ENCODE peak calls at places on chromosomes 7 and 10, in nine cellular contexts. E, Z, G, J, V, U, W, T and K are unnamed samples.

GRCh38 chr10:11250304-11250703 is 232.6 kb downstream of the CELF2 start:
- DNase-seq in G (no peak), Z (no peak), U (no peak), V (no peak), T (no peak), W (no peak), E (no peak), J (no peak), K (no peak)

GRCh38 chr10:78712147-78712546 is 356.6 kb upstream of the ZMIZ1 start:
- DNase-seq in T (no peak), Z (no peak), J (no peak), V (no peak), E (no peak), W (no peak), G (no peak), U (no peak), K (no peak)

GRCh38 chr10:114403545-114404161 is 649 bp downstream of the AFAP1L2 start:
- DNase-seq in E (no peak), V (no peak), J (no peak), Z (no peak), W (no peak), T (no peak), U (no peak), G (no peak), K (no peak)

GRCh38 chr7:14495633-14496032 is 406.9 kb downstream of the DGKB start:
- DNase-seq in Z (no peak), G (no peak), T (no peak), U (no peak), W (no peak), J (no peak), V (no peak), E (no peak), K (no peak)

GRCh38 chr10:43585981-43586738 is 11.7 kb upstream of the ZNF239 start:
- DNase-seq in J (no peak), T (no peak), U (no peak), Z (no peak), V (no peak), G (no peak), W (no peak), E (no peak), K (no peak)

GRCh38 chr10:71397340-71398212 is 856 bp downstream of the CDH23 start:
- DNase-seq in G (no peak), W (no peak), U (no peak), J (no peak), T (no peak), Z (peak; percentile 51), E (no peak), V (no peak), K (no peak)

GRCh38 chr10:111872591-111872990 is 311.0 kb downstream of the GPAM start:
- DNase-seq in V (no peak), E (no peak), T (no peak), Z (no peak), U (no peak), J (peak; percentile 0), G (peak; percentile 9), W (no peak), K (no peak)

GRCh38 chr10:123885406-123886164 is 6.0 kb downstream of the CPXM2 start:
- DNase-seq in T (no peak), Z (no peak), V (no peak), J (no peak), U (no peak), W (no peak), E (no peak), G (no peak), K (no peak)

GRCh38 chr10:127824826-127825225 is 67.9 kb downstream of the CLRN3 start:
- DNase-seq in G (no peak), W (no peak), U (no peak), J (no peak), Z (no peak), T (no peak), V (no peak), E (no peak), K (no peak)

GRCh38 chr10:129446182-129446581 is 20.9 kb upstream of the MGMT start:
- DNase-seq in U (no peak), W (no peak), E (no peak), V (no peak), T (no peak), J (no peak), G (no peak), Z (no peak), K (no peak)

GRCh38 chr10:110820321-110820814 is 51.4 kb upstream of the PDCD4 start:
- DNase-seq in U (no peak), J (no peak), G (no peak), Z (peak; percentile 65), V (peak; percentile 38), E (peak; percentile 48), W (peak; percentile 36), T (no peak), K (no peak)

GRCh38 chr10:83076443-83076842 is 1062.9 kb upstream of the GHITM start:
- DNase-seq in U (no peak), G (no peak), V (no peak), J (no peak), T (no peak), Z (no peak), E (no peak), W (no peak), K (no peak)

GRCh38 chr10:983951-984705 is 4.1 kb upstream of the GTPBP4 start:
- DNase-seq in Z (no peak), U (no peak), V (no peak), T (no peak), W (no peak), G (peak; percentile 10), J (no peak), E (peak; percentile 60), K (no peak)

GRCh38 chr7:101128040-101128834 is 1.3 kb downstream of the SERPINE1 start:
- DNase-seq in V (peak; percentile 51), E (no peak), T (no peak), G (no peak), J (no peak), Z (no peak), U (no peak), W (no peak), K (no peak)

GRCh38 chr7:131342864-131343263 is 15.2 kb downstream of the MKLN1 start:
- DNase-seq in V (no peak), Z (no peak), T (no peak), J (no peak), E (no peak), U (no peak), W (no peak), G (no peak), K (no peak)

GRCh38 chr10:95430231-95430951 is 130.8 kb downstream of the SORBS1 start:
- DNase-seq in U (no peak), T (no peak), G (peak; percentile 30), V (peak; percentile 74), J (peak; percentile 53), W (peak; percentile 63), Z (peak; percentile 66), E (peak; percentile 42), K (peak; percentile 18)